ENCODE peak calls at places on chromosomes 16 and 17, in four cellular contexts. E is PC-3, R is neural progenitor cell, P is cardiac fibroblast. Z is an unnamed sample.

GRCh38 chr16:24689128-24689527 is 40.3 kb upstream of the TNRC6A start:
- DNase-seq in E (peak), R (peak), P (peak), Z (peak)

GRCh38 chr16:53743149-53743566 is 39.2 kb downstream of the FTO start:
- DNase-seq in E (peak), R (peak), P (peak), Z (no peak)

GRCh38 chr16:14151256-14152030 is 80.3 kb downstream of the MRTFB start:
- DNase-seq in E (no peak), R (no peak), P (peak), Z (no peak)

GRCh38 chr17:62140836-62141235 is 75.8 kb upstream of the MED13 start:
- DNase-seq in E (no peak), R (no peak), P (peak), Z (no peak)

GRCh38 chr16:17578921-17579876 is 108.4 kb upstream of the XYLT1 start:
- DNase-seq in E (peak), R (peak), P (peak), Z (peak)

GRCh38 chr16:53159781-53160436 is 105.1 kb downstream of the CHD9 start:
- DNase-seq in E (peak), R (peak), P (peak), Z (peak)

GRCh38 chr17:38868968-38869646 is 751 bp upstream of the LASP1 start:
- DNase-seq in E (peak), R (peak), P (peak), Z (peak)

GRCh38 chr16:9139965-9140364 is 48.5 kb downstream of the HAPSTR1 start:
- DNase-seq in E (peak), R (peak), P (peak), Z (no peak)

DNA sequence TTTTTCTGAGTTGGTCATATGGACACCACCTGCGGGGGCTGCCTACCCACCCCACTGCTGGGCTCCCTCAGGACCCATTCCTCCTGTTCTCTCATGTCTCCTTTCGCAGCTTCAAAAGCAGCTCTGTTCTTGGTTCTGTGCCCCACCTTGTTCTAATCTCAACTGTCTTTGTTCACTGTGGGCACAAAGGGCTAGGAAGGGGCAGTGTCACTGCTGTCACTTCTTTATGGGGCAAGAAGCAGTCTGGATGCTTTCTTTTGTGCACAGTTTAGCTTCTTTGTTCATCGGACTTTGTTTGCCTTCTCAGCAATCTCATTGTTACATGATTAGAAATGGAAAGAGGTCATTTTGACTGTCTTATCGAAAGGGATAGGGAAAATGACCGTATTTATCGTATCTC is 7.1 kb downstream of the GOSR2 start:
- DNase-seq in E (no peak), R (no peak), P (no peak), Z (no peak)
- H3K4me3 ChIP-seq in E (no peak), R (no peak), P (no peak), Z (no peak)

GRCh38 chr17:83174859-83175550 is 95.6 kb downstream of the METRNL start:
- DNase-seq in E (no peak), R (no peak), P (no peak), Z (no peak)
- H3K4me3 ChIP-seq in E (no peak), R (no peak), P (no peak), Z (no peak)

GRCh38 chr17:7563115-7563869 is 1.6 kb downstream of the SENP3 start:
- DNase-seq in E (no peak), R (no peak), P (no peak), Z (no peak)
- H3K4me3 ChIP-seq in E (peak), R (peak), P (no peak), Z (peak)

GRCh38 chr16:89862732-89863131 is 10.7 kb upstream of the TCF25 start:
- DNase-seq in E (no peak), R (no peak), P (no peak), Z (no peak)
- H3K4me3 ChIP-seq in E (no peak), R (no peak), P (no peak), Z (no peak)

GRCh38 chr17:55728361-55728760 is 5.7 kb upstream of the TMEM100 start:
- DNase-seq in E (no peak), R (no peak), P (no peak), Z (no peak)
- H3K4me3 ChIP-seq in E (no peak), R (no peak), P (no peak), Z (no peak)

GRCh38 chr17:21318439-21318838 is 33.9 kb downstream of the MAP2K3 start:
- DNase-seq in E (no peak), R (peak), P (no peak), Z (no peak)
- H3K4me3 ChIP-seq in E (no peak), R (peak), P (no peak), Z (no peak)

DNA sequence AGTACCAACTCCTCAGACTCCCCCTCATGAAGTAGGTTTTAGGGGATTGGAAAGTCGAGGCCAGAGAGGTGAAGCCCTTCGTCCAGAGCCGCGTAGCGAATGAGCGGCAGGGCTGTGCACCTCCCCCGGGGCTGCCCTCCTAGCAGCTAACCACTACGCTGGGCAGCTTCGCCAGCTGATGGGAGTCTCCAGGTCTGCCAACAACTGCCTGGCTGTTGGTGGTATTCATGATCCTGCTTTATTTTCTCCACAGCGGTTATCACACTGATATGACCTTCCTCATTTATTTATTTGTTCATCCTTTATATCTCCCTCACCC is 773 bp upstream of the NETO2 start:
- DNase-seq in E (no peak), R (no peak), P (no peak), Z (no peak)
- H3K4me3 ChIP-seq in E (peak), R (peak), P (peak), Z (peak)

GRCh38 chr17:49210158-49211029 is at the start of the genes ABI3 and GNGT2:
- DNase-seq in E (no peak), R (no peak), P (peak), Z (peak)
- H3K4me3 ChIP-seq in E (no peak), R (no peak), P (no peak), Z (peak)

GRCh38 chr17:14298221-14298994 is 2.5 kb upstream of the HS3ST3B1 start:
- DNase-seq in E (no peak), R (peak), P (no peak), Z (no peak)

GRCh38 chr17:14297161-14297851 is 3.6 kb upstream of the HS3ST3B1 start:
- DNase-seq in E (peak), R (peak), P (peak), Z (no peak)

GRCh38 chr17:14300628-14301278 is at the start of gene HS3ST3B1:
- DNase-seq in E (peak), R (peak), P (peak), Z (peak)

GRCh38 chr17:14301279-14301760 is 439 bp downstream of the HS3ST3B1 start:
- DNase-seq in E (no peak), R (peak), P (no peak), Z (no peak)

DNA sequence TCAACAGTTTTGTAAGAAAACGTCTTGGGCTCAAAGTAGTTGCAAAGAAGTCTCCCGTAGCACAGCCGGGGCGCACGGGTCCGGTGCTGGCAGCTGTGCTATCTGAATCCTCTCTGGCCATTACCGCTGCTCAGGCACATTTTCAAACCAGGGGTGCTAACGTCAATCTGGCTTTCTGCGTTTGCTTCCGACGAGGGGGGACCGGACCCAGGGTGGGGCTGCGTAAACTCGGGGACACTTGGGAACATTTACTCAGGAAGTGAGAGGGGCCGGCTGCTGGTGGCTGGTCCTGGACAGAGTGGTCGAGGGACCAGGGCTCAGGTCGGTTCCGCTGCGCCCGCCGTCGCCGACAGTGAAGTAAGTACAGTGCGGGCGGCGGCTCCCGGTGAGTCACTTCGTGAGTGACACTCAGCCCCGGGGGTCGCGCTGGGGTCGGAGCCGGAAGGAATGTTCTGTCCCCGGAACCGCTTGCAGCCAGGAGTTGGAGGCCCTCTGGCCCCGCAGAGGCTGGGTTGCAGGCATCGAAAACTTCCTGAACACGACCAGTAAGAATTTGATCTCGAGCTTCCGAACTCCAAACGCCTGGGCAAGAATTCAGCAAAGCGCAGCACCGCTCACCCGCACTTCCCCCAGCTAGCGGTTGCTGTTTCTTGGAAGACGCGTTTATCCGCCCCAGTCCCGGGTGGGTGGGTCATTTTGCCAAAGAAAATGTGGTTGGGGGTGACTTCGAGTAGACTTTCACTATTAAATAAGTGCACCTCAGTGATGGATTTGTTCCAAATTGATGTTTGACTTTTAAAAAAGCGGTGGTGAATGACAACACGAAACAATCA is 1.4 kb upstream of the HS3ST3B1 start:
- DNase-seq in E (no peak), R (peak), P (peak), Z (peak)
- H3K4me3 ChIP-seq in E (peak), R (peak), P (peak), Z (peak)

GRCh38 chr17:20935740-20936139 is 107.1 kb downstream of the USP22 start:
- DNase-seq in E (peak), R (no peak), P (peak), Z (peak)
- H3K4me3 ChIP-seq in E (peak), R (no peak), P (no peak), Z (peak)